ENCODE peak calls at places on chromosomes 7 and 10, in five cellular contexts. One of them, this sample, is unnamed.

GRCh38 chr7:33487998-33488682 is 358.8 kb downstream of the BBS9 start:
- DNase-seq in T-helper 1 cell: no peak
- DNase-seq in stimulated activated naive B cell treated with anti-CD40 and anti-IgM and Interleukin-4, amounts not matched to agents 10 μg/mL and 1 μg/mL and 100 μg/mL, for 72 hours: no peak
- DNase-seq in HT1080: no peak
- DNase-seq in SK-MEL-5: no peak
- DNase-seq in this sample: peak

GRCh38 chr7:128868624-128869137 is 6.0 kb downstream of the ATP6V1F start:
- DNase-seq in T-helper 1 cell: no peak
- DNase-seq in stimulated activated naive B cell treated with anti-CD40 and anti-IgM and Interleukin-4, amounts not matched to agents 10 μg/mL and 1 μg/mL and 100 μg/mL, for 72 hours: no peak
- DNase-seq in HT1080: no peak
- DNase-seq in SK-MEL-5: no peak
- DNase-seq in this sample: no peak

GRCh38 chr7:8151161-8151560 is 110.8 kb downstream of the ICA1 start:
- DNase-seq in T-helper 1 cell: no peak
- DNase-seq in stimulated activated naive B cell treated with anti-CD40 and anti-IgM and Interleukin-4, amounts not matched to agents 10 μg/mL and 1 μg/mL and 100 μg/mL, for 72 hours: no peak
- DNase-seq in HT1080: no peak
- DNase-seq in SK-MEL-5: no peak
- DNase-seq in this sample: no peak

GRCh38 chr7:30970074-30970473 is 6.3 kb downstream of the GHRHR start:
- DNase-seq in T-helper 1 cell: no peak
- DNase-seq in stimulated activated naive B cell treated with anti-CD40 and anti-IgM and Interleukin-4, amounts not matched to agents 10 μg/mL and 1 μg/mL and 100 μg/mL, for 72 hours: no peak
- DNase-seq in HT1080: no peak
- DNase-seq in SK-MEL-5: no peak
- DNase-seq in this sample: no peak

GRCh38 chr10:42790835-42791234 is 8.2 kb downstream of the BMS1 start:
- DNase-seq in T-helper 1 cell: no peak
- DNase-seq in stimulated activated naive B cell treated with anti-CD40 and anti-IgM and Interleukin-4, amounts not matched to agents 10 μg/mL and 1 μg/mL and 100 μg/mL, for 72 hours: no peak
- DNase-seq in HT1080: no peak
- DNase-seq in SK-MEL-5: no peak
- DNase-seq in this sample: no peak

GRCh38 chr10:21727452-21728168 is 193.6 kb downstream of the MLLT10 start:
- DNase-seq in T-helper 1 cell: no peak
- DNase-seq in stimulated activated naive B cell treated with anti-CD40 and anti-IgM and Interleukin-4, amounts not matched to agents 10 μg/mL and 1 μg/mL and 100 μg/mL, for 72 hours: no peak
- DNase-seq in HT1080: no peak
- DNase-seq in SK-MEL-5: no peak
- DNase-seq in this sample: no peak

GRCh38 chr10:29140991-29141390 is 147.9 kb upstream of the LYZL1 start:
- DNase-seq in T-helper 1 cell: no peak
- DNase-seq in stimulated activated naive B cell treated with anti-CD40 and anti-IgM and Interleukin-4, amounts not matched to agents 10 μg/mL and 1 μg/mL and 100 μg/mL, for 72 hours: no peak
- DNase-seq in HT1080: peak
- DNase-seq in SK-MEL-5: no peak
- DNase-seq in this sample: no peak

GRCh38 chr10:76302936-76303656 is 871.7 kb downstream of the LRMDA start:
- DNase-seq in T-helper 1 cell: no peak
- DNase-seq in stimulated activated naive B cell treated with anti-CD40 and anti-IgM and Interleukin-4, amounts not matched to agents 10 μg/mL and 1 μg/mL and 100 μg/mL, for 72 hours: no peak
- DNase-seq in HT1080: no peak
- DNase-seq in SK-MEL-5: no peak
- DNase-seq in this sample: no peak

GRCh38 chr10:5376450-5376849 is 11.7 kb downstream of the UCN3 start:
- DNase-seq in T-helper 1 cell: no peak
- DNase-seq in stimulated activated naive B cell treated with anti-CD40 and anti-IgM and Interleukin-4, amounts not matched to agents 10 μg/mL and 1 μg/mL and 100 μg/mL, for 72 hours: no peak
- DNase-seq in HT1080: no peak
- DNase-seq in SK-MEL-5: no peak
- DNase-seq in this sample: no peak

GRCh38 chr10:25232229-25232628 is 57.4 kb downstream of the GPR158 start:
- DNase-seq in T-helper 1 cell: no peak
- DNase-seq in stimulated activated naive B cell treated with anti-CD40 and anti-IgM and Interleukin-4, amounts not matched to agents 10 μg/mL and 1 μg/mL and 100 μg/mL, for 72 hours: no peak
- DNase-seq in HT1080: no peak
- DNase-seq in SK-MEL-5: no peak
- DNase-seq in this sample: no peak

GRCh38 chr7:27551803-27552202 is 110.9 kb downstream of the HIBADH start:
- DNase-seq in T-helper 1 cell: no peak
- DNase-seq in stimulated activated naive B cell treated with anti-CD40 and anti-IgM and Interleukin-4, amounts not matched to agents 10 μg/mL and 1 μg/mL and 100 μg/mL, for 72 hours: no peak
- DNase-seq in HT1080: no peak
- DNase-seq in SK-MEL-5: no peak
- DNase-seq in this sample: no peak

GRCh38 chr7:82740246-82740848 is 296.8 kb upstream of the CACNA2D1 start:
- DNase-seq in T-helper 1 cell: no peak
- DNase-seq in stimulated activated naive B cell treated with anti-CD40 and anti-IgM and Interleukin-4, amounts not matched to agents 10 μg/mL and 1 μg/mL and 100 μg/mL, for 72 hours: no peak
- DNase-seq in HT1080: peak
- DNase-seq in SK-MEL-5: peak
- DNase-seq in this sample: no peak

GRCh38 chr10:107546986-107547385 is 382.5 kb upstream of the SORCS1 start:
- DNase-seq in T-helper 1 cell: no peak
- DNase-seq in stimulated activated naive B cell treated with anti-CD40 and anti-IgM and Interleukin-4, amounts not matched to agents 10 μg/mL and 1 μg/mL and 100 μg/mL, for 72 hours: no peak
- DNase-seq in HT1080: peak
- DNase-seq in SK-MEL-5: no peak
- DNase-seq in this sample: no peak

GRCh38 chr7:50837965-50838364 is 55.3 kb upstream of the GRB10 start:
- DNase-seq in T-helper 1 cell: no peak
- DNase-seq in stimulated activated naive B cell treated with anti-CD40 and anti-IgM and Interleukin-4, amounts not matched to agents 10 μg/mL and 1 μg/mL and 100 μg/mL, for 72 hours: no peak
- DNase-seq in HT1080: peak
- DNase-seq in SK-MEL-5: no peak
- DNase-seq in this sample: no peak

GRCh38 chr7:17274551-17275245 is 23.8 kb upstream of the AHR start:
- DNase-seq in T-helper 1 cell: no peak
- DNase-seq in stimulated activated naive B cell treated with anti-CD40 and anti-IgM and Interleukin-4, amounts not matched to agents 10 μg/mL and 1 μg/mL and 100 μg/mL, for 72 hours: no peak
- DNase-seq in HT1080: peak
- DNase-seq in SK-MEL-5: peak
- DNase-seq in this sample: no peak

GRCh38 chr7:74365320-74366022 is 76.3 kb downstream of the CLIP2 start:
- DNase-seq in T-helper 1 cell: no peak
- DNase-seq in stimulated activated naive B cell treated with anti-CD40 and anti-IgM and Interleukin-4, amounts not matched to agents 10 μg/mL and 1 μg/mL and 100 μg/mL, for 72 hours: no peak
- DNase-seq in HT1080: peak
- DNase-seq in SK-MEL-5: peak
- DNase-seq in this sample: no peak

GRCh38 chr10:119526606-119527592 is 15.6 kb downstream of the RGS10 start:
- DNase-seq in T-helper 1 cell: no peak
- DNase-seq in stimulated activated naive B cell treated with anti-CD40 and anti-IgM and Interleukin-4, amounts not matched to agents 10 μg/mL and 1 μg/mL and 100 μg/mL, for 72 hours: no peak
- DNase-seq in HT1080: no peak
- DNase-seq in SK-MEL-5: peak
- DNase-seq in this sample: no peak

GRCh38 chr10:131743190-131744151 is 157.3 kb upstream of the PPP2R2D start:
- DNase-seq in T-helper 1 cell: no peak
- DNase-seq in stimulated activated naive B cell treated with anti-CD40 and anti-IgM and Interleukin-4, amounts not matched to agents 10 μg/mL and 1 μg/mL and 100 μg/mL, for 72 hours: peak
- DNase-seq in HT1080: no peak
- DNase-seq in SK-MEL-5: no peak
- DNase-seq in this sample: no peak

GRCh38 chr10:34526758-34527730 is 288.1 kb downstream of the PARD3 start:
- DNase-seq in T-helper 1 cell: no peak
- DNase-seq in stimulated activated naive B cell treated with anti-CD40 and anti-IgM and Interleukin-4, amounts not matched to agents 10 μg/mL and 1 μg/mL and 100 μg/mL, for 72 hours: no peak
- DNase-seq in HT1080: peak
- DNase-seq in SK-MEL-5: peak
- DNase-seq in this sample: no peak

GRCh38 chr7:47337531-47337930 is 244.4 kb downstream of the TNS3 start:
- DNase-seq in T-helper 1 cell: no peak
- DNase-seq in stimulated activated naive B cell treated with anti-CD40 and anti-IgM and Interleukin-4, amounts not matched to agents 10 μg/mL and 1 μg/mL and 100 μg/mL, for 72 hours: no peak
- DNase-seq in HT1080: peak
- DNase-seq in SK-MEL-5: peak
- DNase-seq in this sample: no peak

GRCh38 chr10:95290446-95290800 is 380 bp downstream of the PDLIM1 start:
- DNase-seq in T-helper 1 cell: no peak
- DNase-seq in stimulated activated naive B cell treated with anti-CD40 and anti-IgM and Interleukin-4, amounts not matched to agents 10 μg/mL and 1 μg/mL and 100 μg/mL, for 72 hours: no peak
- DNase-seq in HT1080: no peak
- DNase-seq in SK-MEL-5: no peak
- DNase-seq in this sample: no peak

GRCh38 chr10:35442006-35442405 is 105.7 kb downstream of the CCNY start:
- DNase-seq in T-helper 1 cell: no peak
- DNase-seq in stimulated activated naive B cell treated with anti-CD40 and anti-IgM and Interleukin-4, amounts not matched to agents 10 μg/mL and 1 μg/mL and 100 μg/mL, for 72 hours: no peak
- DNase-seq in HT1080: no peak
- DNase-seq in SK-MEL-5: no peak
- DNase-seq in this sample: no peak

GRCh38 chr7:80676404-80676803 is 38.0 kb downstream of the CD36 start:
- DNase-seq in T-helper 1 cell: no peak
- DNase-seq in stimulated activated naive B cell treated with anti-CD40 and anti-IgM and Interleukin-4, amounts not matched to agents 10 μg/mL and 1 μg/mL and 100 μg/mL, for 72 hours: no peak
- DNase-seq in HT1080: no peak
- DNase-seq in SK-MEL-5: no peak
- DNase-seq in this sample: no peak

This sample was measured in GM12864.